ENCODE peak calls at places on chromosome 4, in four cellular contexts. Z is Daoy, M is T follicular helper cell, R is progenitor cell of endocrine pancreas. W is an unnamed sample.

GRCh38 chr4:3332498-3332897 is 39.7 kb downstream of the RGS12 start:
- DNase-seq in M (no peak), Z (no peak), R (no peak), W (no peak)

GRCh38 chr4:121253961-121254360 is 89.8 kb upstream of the TNIP3 start:
- DNase-seq in M (no peak), R (no peak), Z (no peak), W (no peak)

GRCh38 chr4:153346563-153346962 is 2.1 kb downstream of the MND1 start:
- DNase-seq in Z (no peak), M (no peak), R (no peak), W (peak)

GRCh38 chr4:114265342-114265741 is 285.9 kb upstream of the ARSJ start:
- DNase-seq in M (no peak), Z (no peak), R (no peak), W (no peak)

GRCh38 chr4:1360423-1361283 is 13.6 kb downstream of the UVSSA start:
- DNase-seq in Z (peak), R (no peak), M (no peak), W (no peak)

GRCh38 chr4:107877361-107877760 is 52.6 kb downstream of the SGMS2 start:
- DNase-seq in R (no peak), M (no peak), Z (no peak), W (no peak)

GRCh38 chr4:8844976-8845690 is 26.5 kb downstream of the HMX1 start:
- DNase-seq in Z (no peak), M (no peak), R (no peak), W (peak)

GRCh38 chr4:83323136-83323535 is 11.5 kb downstream of the HPSE start:
- DNase-seq in Z (no peak), M (no peak), R (no peak), W (no peak)

GRCh38 chr4:115187136-115187535 is 73.7 kb upstream of the NDST4 start:
- DNase-seq in Z (no peak), R (no peak), M (no peak), W (no peak)